ENCODE peak calls at places on chromosomes 2 and 18, in four cellular contexts. A is stimulated activated CD8-positive, alpha-beta memory T cell treated with anti-CD3 and anti-CD28 coated beads, Interleukin-4, amount 100 ng/mL, for 4 hours; J is fibroblast of lung; F is esophagus squamous epithelium. G is an unnamed sample.

GRCh38 chr2:9554841-9555337 is 741 bp downstream of the ADAM17 start:
- DNase-seq in F (no peak), A (no peak), J (peak), G (peak)

GRCh38 chr2:67037655-67038054 is 359.5 kb upstream of the ETAA1 start:
- DNase-seq in F (no peak), J (no peak), A (no peak), G (no peak)

GRCh38 chr2:28370355-28370754 is 22.3 kb upstream of the FOSL2 start:
- DNase-seq in J (no peak), F (no peak), A (no peak), G (no peak)

GRCh38 chr2:231487197-231487596 is 22.9 kb upstream of the NCL start:
- DNase-seq in F (no peak), A (no peak), J (no peak), G (no peak)

GRCh38 chr2:25245141-25245540 is 76.8 kb upstream of the POMC start:
- DNase-seq in F (no peak), A (no peak), J (no peak), G (no peak)

GRCh38 chr18:8504451-8504850 is 104.8 kb upstream of the RAB12 start:
- DNase-seq in J (no peak), A (no peak), F (no peak), G (no peak)

GRCh38 chr2:207133862-207134519 is 31.8 kb downstream of the KLF7 start:
- DNase-seq in A (no peak), F (no peak), J (peak), G (no peak)

GRCh38 chr2:197675711-197676188 is 363 bp upstream of the RFTN2 start:
- DNase-seq in F (no peak), A (no peak), J (peak), G (peak)

GRCh38 chr2:168166902-168167510 is 80.4 kb downstream of the STK39 start:
- DNase-seq in A (no peak), F (no peak), J (peak), G (no peak)

GRCh38 chr2:223995569-223995968 is 38.3 kb downstream of the MRPL44 start:
- DNase-seq in A (no peak), F (no peak), J (peak), G (peak)

GRCh38 chr2:225993430-225993829 is 593.9 kb downstream of the NYAP2 start:
- DNase-seq in F (no peak), J (peak), A (no peak), G (no peak)

GRCh38 chr2:163469561-163469962 is 266.2 kb downstream of the FIGN start:
- DNase-seq in J (peak), F (no peak), A (no peak), G (no peak)

GRCh38 chr18:51195602-51196115 is 1.8 kb downstream of the MEX3C start:
- DNase-seq in F (no peak), J (peak), A (no peak), G (peak)

GRCh38 chr2:203744091-203744490 is 37.7 kb downstream of the CD28 start:
- DNase-seq in A (no peak), J (no peak), F (no peak), G (no peak)

GRCh38 chr2:88538362-88538917 is 85.9 kb upstream of the FOXI3 start:
- DNase-seq in J (no peak), A (no peak), F (no peak), G (no peak)

GRCh38 chr18:65907281-65907680 is 156.5 kb downstream of the CDH7 start:
- DNase-seq in F (no peak), A (no peak), J (no peak), G (peak)

GRCh38 chr18:77114564-77115391 is 17.8 kb downstream of the MBP start:
- DNase-seq in J (peak), F (peak), A (no peak), G (no peak)

GRCh38 chr2:25091265-25091664 is 49.4 kb downstream of the EFR3B start:
- DNase-seq in F (no peak), A (no peak), J (no peak), G (no peak)

GRCh38 chr18:2337552-2338141 is 233.7 kb downstream of the METTL4 start:
- DNase-seq in J (no peak), F (no peak), A (no peak), G (peak)